ENCODE peak calls at places on chromosomes 16 and 17, in seven cellular contexts. One of them, this sample, is unnamed.

GRCh38 chr17:78231991-78232759 is 744 bp downstream of the TMEM235 start:
- DNase-seq in lower leg skin: no peak
- DNase-seq in fibroblast of the aortic adventitia: no peak
- DNase-seq in brain microvascular endothelial cell: no peak
- DNase-seq in AG09319: no peak
- DNase-seq in GM20000: peak
- DNase-seq in esophagus squamous epithelium: no peak
- DNase-seq in this sample: no peak

GRCh38 chr16:87366930-87367329 is 16.6 kb downstream of the FBXO31 start:
- DNase-seq in lower leg skin: no peak
- DNase-seq in fibroblast of the aortic adventitia: no peak
- DNase-seq in brain microvascular endothelial cell: no peak
- DNase-seq in AG09319: no peak
- DNase-seq in GM20000: no peak
- DNase-seq in esophagus squamous epithelium: no peak
- DNase-seq in this sample: no peak

GRCh38 chr17:61641084-61641483 is 50.1 kb upstream of the NACA2 start:
- DNase-seq in lower leg skin: no peak
- DNase-seq in fibroblast of the aortic adventitia: no peak
- DNase-seq in brain microvascular endothelial cell: no peak
- DNase-seq in AG09319: no peak
- DNase-seq in GM20000: no peak
- DNase-seq in esophagus squamous epithelium: no peak
- DNase-seq in this sample: no peak

GRCh38 chr17:3738562-3739295 is 15.0 kb downstream of the HASPIN start:
- DNase-seq in lower leg skin: no peak
- DNase-seq in fibroblast of the aortic adventitia: no peak
- DNase-seq in brain microvascular endothelial cell: no peak
- DNase-seq in AG09319: no peak
- DNase-seq in GM20000: no peak
- DNase-seq in esophagus squamous epithelium: no peak
- DNase-seq in this sample: peak

GRCh38 chr17:75417054-75417453 is 11.6 kb upstream of the GRB2 start:
- DNase-seq in lower leg skin: no peak
- DNase-seq in fibroblast of the aortic adventitia: peak
- DNase-seq in brain microvascular endothelial cell: no peak
- DNase-seq in AG09319: no peak
- DNase-seq in GM20000: no peak
- DNase-seq in esophagus squamous epithelium: no peak
- DNase-seq in this sample: no peak

GRCh38 chr17:59859444-59860025 is 33.2 kb downstream of the TUBD1 start:
- DNase-seq in lower leg skin: no peak
- DNase-seq in fibroblast of the aortic adventitia: peak
- DNase-seq in brain microvascular endothelial cell: peak
- DNase-seq in AG09319: peak
- DNase-seq in GM20000: no peak
- DNase-seq in esophagus squamous epithelium: no peak
- DNase-seq in this sample: no peak

GRCh38 chr16:26078971-26079370 is 387.2 kb downstream of the HS3ST4 start:
- DNase-seq in lower leg skin: no peak
- DNase-seq in fibroblast of the aortic adventitia: no peak
- DNase-seq in brain microvascular endothelial cell: no peak
- DNase-seq in AG09319: no peak
- DNase-seq in GM20000: no peak
- DNase-seq in esophagus squamous epithelium: no peak
- DNase-seq in this sample: no peak

GRCh38 chr17:3704931-3705717 is 9.2 kb upstream of the P2RX5 start:
- DNase-seq in lower leg skin: no peak
- DNase-seq in fibroblast of the aortic adventitia: no peak
- DNase-seq in brain microvascular endothelial cell: no peak
- DNase-seq in AG09319: no peak
- DNase-seq in GM20000: no peak
- DNase-seq in esophagus squamous epithelium: no peak
- DNase-seq in this sample: no peak

GRCh38 chr16:4706871-4707270 is 13.5 kb downstream of the NUDT16L1 start:
- DNase-seq in lower leg skin: no peak
- DNase-seq in fibroblast of the aortic adventitia: no peak
- DNase-seq in brain microvascular endothelial cell: no peak
- DNase-seq in AG09319: no peak
- DNase-seq in GM20000: no peak
- DNase-seq in esophagus squamous epithelium: no peak
- DNase-seq in this sample: no peak

GRCh38 chr17:17484451-17484899 is 7.7 kb downstream of the MED9 start:
- DNase-seq in lower leg skin: no peak
- DNase-seq in fibroblast of the aortic adventitia: no peak
- DNase-seq in brain microvascular endothelial cell: no peak
- DNase-seq in AG09319: no peak
- DNase-seq in GM20000: no peak
- DNase-seq in esophagus squamous epithelium: no peak
- DNase-seq in this sample: no peak

GRCh38 chr16:1459967-1460366 is 14.9 kb downstream of the CLCN7 start:
- DNase-seq in lower leg skin: no peak
- DNase-seq in fibroblast of the aortic adventitia: no peak
- DNase-seq in brain microvascular endothelial cell: no peak
- DNase-seq in AG09319: no peak
- DNase-seq in GM20000: no peak
- DNase-seq in esophagus squamous epithelium: no peak
- DNase-seq in this sample: no peak

GRCh38 chr16:1458977-1459341 is 14.6 kb upstream of the CCDC154 start:
- DNase-seq in lower leg skin: no peak
- DNase-seq in fibroblast of the aortic adventitia: no peak
- DNase-seq in brain microvascular endothelial cell: no peak
- DNase-seq in AG09319: no peak
- DNase-seq in GM20000: peak
- DNase-seq in esophagus squamous epithelium: no peak
- DNase-seq in this sample: no peak

GRCh38 chr16:1461146-1461545 is 13.7 kb downstream of the CLCN7 start:
- DNase-seq in lower leg skin: no peak
- DNase-seq in fibroblast of the aortic adventitia: no peak
- DNase-seq in brain microvascular endothelial cell: no peak
- DNase-seq in AG09319: no peak
- DNase-seq in GM20000: no peak
- DNase-seq in esophagus squamous epithelium: no peak
- DNase-seq in this sample: no peak

GRCh38 chr16:1458336-1458976 is 14.1 kb upstream of the CCDC154 start:
- DNase-seq in lower leg skin: no peak
- DNase-seq in fibroblast of the aortic adventitia: no peak
- DNase-seq in brain microvascular endothelial cell: no peak
- DNase-seq in AG09319: no peak
- DNase-seq in GM20000: no peak
- DNase-seq in esophagus squamous epithelium: no peak
- DNase-seq in this sample: no peak

GRCh38 chr16:1460602-1461138 is 14.2 kb downstream of the CLCN7 start:
- DNase-seq in lower leg skin: no peak
- DNase-seq in fibroblast of the aortic adventitia: no peak
- DNase-seq in brain microvascular endothelial cell: no peak
- DNase-seq in AG09319: no peak
- DNase-seq in GM20000: no peak
- DNase-seq in esophagus squamous epithelium: no peak
- DNase-seq in this sample: no peak
- TF ChIP-seq CTCF in lower leg skin: no peak
- TF ChIP-seq CTCF in fibroblast of the aortic adventitia: no peak
- TF ChIP-seq CTCF in brain microvascular endothelial cell: no peak
- TF ChIP-seq CTCF in AG09319: no peak
- TF ChIP-seq CTCF in GM20000: no peak
- TF ChIP-seq CTCF in esophagus squamous epithelium: no peak
- TF ChIP-seq CTCF in this sample: no peak

DNA sequence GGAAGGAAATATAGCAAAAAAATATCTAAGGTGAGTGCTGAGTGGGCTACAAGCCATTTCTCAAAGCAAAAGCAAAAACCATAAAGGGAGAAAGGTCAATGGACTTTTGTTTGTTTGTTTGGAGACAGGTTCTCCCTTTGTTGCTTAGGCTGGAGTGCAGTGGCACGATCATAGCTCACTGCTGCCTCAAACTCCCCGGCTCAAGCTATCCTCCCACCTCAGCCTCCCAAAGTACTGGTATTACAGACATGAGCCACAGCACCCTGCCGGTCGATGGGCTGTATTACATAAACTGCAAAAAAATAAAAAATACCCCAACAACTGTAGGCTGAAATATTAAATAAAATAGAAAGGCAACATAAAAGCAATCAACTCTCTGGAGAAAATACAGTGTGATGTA is 3.5 kb upstream of the RBBP6 start:
- DNase-seq in lower leg skin: no peak
- DNase-seq in fibroblast of the aortic adventitia: no peak
- DNase-seq in brain microvascular endothelial cell: no peak
- DNase-seq in AG09319: no peak
- DNase-seq in GM20000: no peak
- DNase-seq in esophagus squamous epithelium: no peak
- DNase-seq in this sample: peak
- TF ChIP-seq CTCF in lower leg skin: no peak
- TF ChIP-seq CTCF in fibroblast of the aortic adventitia: peak
- TF ChIP-seq CTCF in brain microvascular endothelial cell: no peak
- TF ChIP-seq CTCF in AG09319: no peak
- TF ChIP-seq CTCF in GM20000: no peak
- TF ChIP-seq CTCF in esophagus squamous epithelium: no peak
- TF ChIP-seq CTCF in this sample: peak

GRCh38 chr17:45950888-45951287 is 48.2 kb upstream of the STH start:
- DNase-seq in lower leg skin: no peak
- DNase-seq in fibroblast of the aortic adventitia: no peak
- DNase-seq in brain microvascular endothelial cell: no peak
- DNase-seq in AG09319: no peak
- DNase-seq in GM20000: no peak
- DNase-seq in esophagus squamous epithelium: no peak
- DNase-seq in this sample: no peak
- TF ChIP-seq CTCF in lower leg skin: no peak
- TF ChIP-seq CTCF in fibroblast of the aortic adventitia: no peak
- TF ChIP-seq CTCF in brain microvascular endothelial cell: no peak
- TF ChIP-seq CTCF in AG09319: no peak
- TF ChIP-seq CTCF in GM20000: no peak
- TF ChIP-seq CTCF in esophagus squamous epithelium: no peak
- TF ChIP-seq CTCF in this sample: no peak

GRCh38 chr17:72432143-72432604 is 311.4 kb downstream of the SOX9 start:
- DNase-seq in lower leg skin: no peak
- DNase-seq in fibroblast of the aortic adventitia: no peak
- DNase-seq in brain microvascular endothelial cell: no peak
- DNase-seq in AG09319: no peak
- DNase-seq in GM20000: no peak
- DNase-seq in esophagus squamous epithelium: no peak
- DNase-seq in this sample: no peak

GRCh38 chr17:72429066-72429638 is 308.3 kb downstream of the SOX9 start:
- DNase-seq in lower leg skin: no peak
- DNase-seq in fibroblast of the aortic adventitia: no peak
- DNase-seq in brain microvascular endothelial cell: no peak
- DNase-seq in AG09319: no peak
- DNase-seq in GM20000: no peak
- DNase-seq in esophagus squamous epithelium: no peak
- DNase-seq in this sample: no peak

GRCh38 chr17:72432881-72433280 is 312.1 kb downstream of the SOX9 start:
- DNase-seq in lower leg skin: no peak
- DNase-seq in fibroblast of the aortic adventitia: no peak
- DNase-seq in brain microvascular endothelial cell: no peak
- DNase-seq in AG09319: no peak
- DNase-seq in GM20000: no peak
- DNase-seq in esophagus squamous epithelium: no peak
- DNase-seq in this sample: no peak

GRCh38 chr17:72433797-72434196 is 313.0 kb downstream of the SOX9 start:
- DNase-seq in lower leg skin: no peak
- DNase-seq in fibroblast of the aortic adventitia: no peak
- DNase-seq in brain microvascular endothelial cell: no peak
- DNase-seq in AG09319: no peak
- DNase-seq in GM20000: no peak
- DNase-seq in esophagus squamous epithelium: no peak
- DNase-seq in this sample: no peak

GRCh38 chr17:72430611-72431432 is 310.0 kb downstream of the SOX9 start:
- DNase-seq in lower leg skin: no peak
- DNase-seq in fibroblast of the aortic adventitia: no peak
- DNase-seq in brain microvascular endothelial cell: no peak
- DNase-seq in AG09319: no peak
- DNase-seq in GM20000: no peak
- DNase-seq in esophagus squamous epithelium: no peak
- DNase-seq in this sample: peak
- TF ChIP-seq CTCF in lower leg skin: no peak
- TF ChIP-seq CTCF in fibroblast of the aortic adventitia: peak
- TF ChIP-seq CTCF in brain microvascular endothelial cell: peak
- TF ChIP-seq CTCF in AG09319: no peak
- TF ChIP-seq CTCF in GM20000: no peak
- TF ChIP-seq CTCF in esophagus squamous epithelium: peak
- TF ChIP-seq CTCF in this sample: peak

GRCh38 chr16:88534731-88535141 is 35.5 kb upstream of the ZC3H18 start:
- DNase-seq in lower leg skin: no peak
- DNase-seq in fibroblast of the aortic adventitia: no peak
- DNase-seq in brain microvascular endothelial cell: peak
- DNase-seq in AG09319: no peak
- DNase-seq in GM20000: peak
- DNase-seq in esophagus squamous epithelium: no peak
- DNase-seq in this sample: no peak
- TF ChIP-seq CTCF in lower leg skin: no peak
- TF ChIP-seq CTCF in fibroblast of the aortic adventitia: no peak
- TF ChIP-seq CTCF in brain microvascular endothelial cell: peak
- TF ChIP-seq CTCF in AG09319: peak
- TF ChIP-seq CTCF in GM20000: no peak
- TF ChIP-seq CTCF in esophagus squamous epithelium: no peak
- TF ChIP-seq CTCF in this sample: no peak

DNA sequence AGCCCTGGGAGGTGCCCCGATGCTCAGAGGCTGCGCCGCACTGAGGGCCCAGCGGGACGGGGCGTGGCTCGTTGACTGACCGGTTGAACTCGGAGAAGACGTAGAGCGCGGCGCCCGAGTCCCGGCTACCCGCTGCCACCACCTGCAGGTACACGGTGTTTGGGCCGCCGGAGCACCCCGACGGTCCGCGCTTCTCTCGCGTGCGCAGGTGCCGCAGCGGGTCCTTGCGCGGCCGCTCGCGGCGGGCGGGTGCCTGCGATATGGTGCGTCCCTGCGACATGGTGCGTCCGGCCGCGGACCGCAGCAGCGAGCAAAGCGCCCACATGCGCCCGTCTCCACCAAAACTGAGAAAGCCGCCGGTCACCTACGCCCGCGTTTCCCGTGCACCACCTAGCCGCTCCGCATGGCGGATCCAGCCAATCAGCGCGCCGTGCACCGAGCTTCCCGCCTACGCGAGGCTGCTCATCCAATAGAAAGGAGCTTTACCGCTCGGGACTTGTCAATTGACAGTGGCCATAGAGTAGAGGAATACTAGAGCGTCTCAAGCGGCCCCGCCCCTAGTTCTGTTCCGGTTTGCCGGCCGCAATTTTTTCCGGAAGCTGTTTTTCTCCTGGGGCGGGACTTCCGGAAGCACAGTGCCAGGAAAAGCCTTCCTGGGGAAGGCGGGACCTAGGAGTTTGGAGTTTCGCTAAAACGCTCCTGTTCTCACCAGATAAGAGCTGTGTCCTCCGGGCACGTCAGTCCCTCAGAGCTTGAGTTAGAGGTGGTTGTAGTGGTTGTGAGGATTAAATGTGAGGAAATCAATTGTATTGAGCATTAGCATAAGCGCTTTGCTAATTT is at the start of gene ELAC2:
- DNase-seq in lower leg skin: peak
- DNase-seq in fibroblast of the aortic adventitia: peak
- DNase-seq in brain microvascular endothelial cell: peak
- DNase-seq in AG09319: peak
- DNase-seq in GM20000: peak
- DNase-seq in esophagus squamous epithelium: peak
- DNase-seq in this sample: peak
- TF ChIP-seq CTCF in lower leg skin: no peak
- TF ChIP-seq CTCF in fibroblast of the aortic adventitia: no peak
- TF ChIP-seq CTCF in brain microvascular endothelial cell: no peak
- TF ChIP-seq CTCF in AG09319: no peak
- TF ChIP-seq CTCF in GM20000: no peak
- TF ChIP-seq CTCF in esophagus squamous epithelium: no peak
- TF ChIP-seq CTCF in this sample: no peak

This sample was measured in Calu3.